ENCODE peak calls at places on chromosome 4, in six cellular contexts. One of them, this sample, is unnamed.

GRCh38 chr4:16124232-16124631 is 40.4 kb upstream of the PROM1 start:
- DNase-seq in lung microvascular endothelial cell: no peak
- DNase-seq in posterior cingulate gyrus: no peak
- DNase-seq in NCI-H187: no peak
- DNase-seq in activated CD8-positive, alpha-beta memory T cell treated with anti-CD3 and anti-CD28 coated beads, Interleukin-2, amount 50 U/mL, for 48 hours: no peak
- DNase-seq in memory B cell: no peak
- DNase-seq in this sample: no peak

GRCh38 chr4:185358514-185359433 is 37.0 kb downstream of the LRP2BP start:
- DNase-seq in lung microvascular endothelial cell: peak
- DNase-seq in posterior cingulate gyrus: no peak
- DNase-seq in NCI-H187: no peak
- DNase-seq in activated CD8-positive, alpha-beta memory T cell treated with anti-CD3 and anti-CD28 coated beads, Interleukin-2, amount 50 U/mL, for 48 hours: no peak
- DNase-seq in memory B cell: no peak
- DNase-seq in this sample: peak

GRCh38 chr4:120692964-120693363 is 229.6 kb downstream of the PRDM5 start:
- DNase-seq in lung microvascular endothelial cell: peak
- DNase-seq in posterior cingulate gyrus: no peak
- DNase-seq in NCI-H187: no peak
- DNase-seq in activated CD8-positive, alpha-beta memory T cell treated with anti-CD3 and anti-CD28 coated beads, Interleukin-2, amount 50 U/mL, for 48 hours: no peak
- DNase-seq in memory B cell: no peak
- DNase-seq in this sample: peak

GRCh38 chr4:98516042-98516440 is 142.4 kb downstream of the TSPAN5 start:
- DNase-seq in lung microvascular endothelial cell: peak
- DNase-seq in posterior cingulate gyrus: no peak
- DNase-seq in NCI-H187: no peak
- DNase-seq in activated CD8-positive, alpha-beta memory T cell treated with anti-CD3 and anti-CD28 coated beads, Interleukin-2, amount 50 U/mL, for 48 hours: no peak
- DNase-seq in memory B cell: no peak
- DNase-seq in this sample: peak

GRCh38 chr4:31089815-31090214 is 369.6 kb downstream of the PCDH7 start:
- DNase-seq in lung microvascular endothelial cell: peak
- DNase-seq in posterior cingulate gyrus: no peak
- DNase-seq in NCI-H187: no peak
- DNase-seq in activated CD8-positive, alpha-beta memory T cell treated with anti-CD3 and anti-CD28 coated beads, Interleukin-2, amount 50 U/mL, for 48 hours: no peak
- DNase-seq in memory B cell: no peak
- DNase-seq in this sample: peak

GRCh38 chr4:55381502-55381901 is 14.3 kb upstream of the TMEM165 start:
- DNase-seq in lung microvascular endothelial cell: no peak
- DNase-seq in posterior cingulate gyrus: no peak
- DNase-seq in NCI-H187: no peak
- DNase-seq in activated CD8-positive, alpha-beta memory T cell treated with anti-CD3 and anti-CD28 coated beads, Interleukin-2, amount 50 U/mL, for 48 hours: no peak
- DNase-seq in memory B cell: no peak
- DNase-seq in this sample: no peak

GRCh38 chr4:52861171-52861873 is 795 bp upstream of the RASL11B start:
- DNase-seq in lung microvascular endothelial cell: no peak
- DNase-seq in posterior cingulate gyrus: peak
- DNase-seq in NCI-H187: no peak
- DNase-seq in activated CD8-positive, alpha-beta memory T cell treated with anti-CD3 and anti-CD28 coated beads, Interleukin-2, amount 50 U/mL, for 48 hours: no peak
- DNase-seq in memory B cell: no peak
- DNase-seq in this sample: peak

GRCh38 chr4:1035510-1035909 is 24.1 kb downstream of the FGFRL1 start:
- DNase-seq in lung microvascular endothelial cell: peak
- DNase-seq in posterior cingulate gyrus: peak
- DNase-seq in NCI-H187: no peak
- DNase-seq in activated CD8-positive, alpha-beta memory T cell treated with anti-CD3 and anti-CD28 coated beads, Interleukin-2, amount 50 U/mL, for 48 hours: no peak
- DNase-seq in memory B cell: no peak
- DNase-seq in this sample: peak

GRCh38 chr4:75512336-75513211 is 1.6 kb downstream of the RCHY1 start:
- DNase-seq in lung microvascular endothelial cell: peak
- DNase-seq in posterior cingulate gyrus: no peak
- DNase-seq in NCI-H187: no peak
- DNase-seq in activated CD8-positive, alpha-beta memory T cell treated with anti-CD3 and anti-CD28 coated beads, Interleukin-2, amount 50 U/mL, for 48 hours: no peak
- DNase-seq in memory B cell: no peak
- DNase-seq in this sample: peak

GRCh38 chr4:83405844-83406816 is 49.5 kb downstream of the HELQ start:
- DNase-seq in lung microvascular endothelial cell: no peak
- DNase-seq in posterior cingulate gyrus: no peak
- DNase-seq in NCI-H187: no peak
- DNase-seq in activated CD8-positive, alpha-beta memory T cell treated with anti-CD3 and anti-CD28 coated beads, Interleukin-2, amount 50 U/mL, for 48 hours: no peak
- DNase-seq in memory B cell: no peak
- DNase-seq in this sample: no peak

GRCh38 chr4:3369781-3370660 is 71.7 kb upstream of the HGFAC start:
- DNase-seq in lung microvascular endothelial cell: peak
- DNase-seq in posterior cingulate gyrus: no peak
- DNase-seq in NCI-H187: no peak
- DNase-seq in activated CD8-positive, alpha-beta memory T cell treated with anti-CD3 and anti-CD28 coated beads, Interleukin-2, amount 50 U/mL, for 48 hours: no peak
- DNase-seq in memory B cell: no peak
- DNase-seq in this sample: peak

GRCh38 chr4:71050809-71051208 is 57.4 kb downstream of the DCK start:
- DNase-seq in lung microvascular endothelial cell: no peak
- DNase-seq in posterior cingulate gyrus: no peak
- DNase-seq in NCI-H187: no peak
- DNase-seq in activated CD8-positive, alpha-beta memory T cell treated with anti-CD3 and anti-CD28 coated beads, Interleukin-2, amount 50 U/mL, for 48 hours: no peak
- DNase-seq in memory B cell: no peak
- DNase-seq in this sample: no peak

GRCh38 chr4:119667802-119668201 is 39.2 kb upstream of the PDE5A start:
- DNase-seq in lung microvascular endothelial cell: no peak
- DNase-seq in posterior cingulate gyrus: no peak
- DNase-seq in NCI-H187: no peak
- DNase-seq in activated CD8-positive, alpha-beta memory T cell treated with anti-CD3 and anti-CD28 coated beads, Interleukin-2, amount 50 U/mL, for 48 hours: no peak
- DNase-seq in memory B cell: no peak
- DNase-seq in this sample: no peak

GRCh38 chr4:101229116-101229515 is 118.2 kb downstream of the PPP3CA start:
- DNase-seq in lung microvascular endothelial cell: no peak
- DNase-seq in posterior cingulate gyrus: no peak
- DNase-seq in NCI-H187: no peak
- DNase-seq in activated CD8-positive, alpha-beta memory T cell treated with anti-CD3 and anti-CD28 coated beads, Interleukin-2, amount 50 U/mL, for 48 hours: no peak
- DNase-seq in memory B cell: no peak
- DNase-seq in this sample: no peak

GRCh38 chr4:165359501-165359900 is 19.3 kb upstream of the CPE start:
- DNase-seq in lung microvascular endothelial cell: no peak
- DNase-seq in posterior cingulate gyrus: no peak
- DNase-seq in NCI-H187: no peak
- DNase-seq in activated CD8-positive, alpha-beta memory T cell treated with anti-CD3 and anti-CD28 coated beads, Interleukin-2, amount 50 U/mL, for 48 hours: no peak
- DNase-seq in memory B cell: no peak
- DNase-seq in this sample: no peak

GRCh38 chr4:15078682-15079642 is 76.7 kb downstream of the CPEB2 start:
- DNase-seq in lung microvascular endothelial cell: no peak
- DNase-seq in posterior cingulate gyrus: no peak
- DNase-seq in NCI-H187: no peak
- DNase-seq in activated CD8-positive, alpha-beta memory T cell treated with anti-CD3 and anti-CD28 coated beads, Interleukin-2, amount 50 U/mL, for 48 hours: no peak
- DNase-seq in memory B cell: no peak
- DNase-seq in this sample: no peak

GRCh38 chr4:182874946-182875345 is 42.2 kb downstream of the DCTD start:
- DNase-seq in lung microvascular endothelial cell: no peak
- DNase-seq in posterior cingulate gyrus: peak
- DNase-seq in NCI-H187: no peak
- DNase-seq in activated CD8-positive, alpha-beta memory T cell treated with anti-CD3 and anti-CD28 coated beads, Interleukin-2, amount 50 U/mL, for 48 hours: no peak
- DNase-seq in memory B cell: no peak
- DNase-seq in this sample: no peak

GRCh38 chr4:3065551-3065950 is 8.8 kb downstream of the HTT-AS start:
- DNase-seq in lung microvascular endothelial cell: no peak
- DNase-seq in posterior cingulate gyrus: no peak
- DNase-seq in NCI-H187: no peak
- DNase-seq in activated CD8-positive, alpha-beta memory T cell treated with anti-CD3 and anti-CD28 coated beads, Interleukin-2, amount 50 U/mL, for 48 hours: no peak
- DNase-seq in memory B cell: no peak
- DNase-seq in this sample: no peak

GRCh38 chr4:100981447-100982204 is 365.7 kb downstream of the PPP3CA start:
- DNase-seq in lung microvascular endothelial cell: no peak
- DNase-seq in posterior cingulate gyrus: no peak
- DNase-seq in NCI-H187: no peak
- DNase-seq in activated CD8-positive, alpha-beta memory T cell treated with anti-CD3 and anti-CD28 coated beads, Interleukin-2, amount 50 U/mL, for 48 hours: no peak
- DNase-seq in memory B cell: no peak
- DNase-seq in this sample: no peak

GRCh38 chr4:153257151-153257620 is 52.9 kb downstream of the TRIM2 start:
- DNase-seq in lung microvascular endothelial cell: peak
- DNase-seq in posterior cingulate gyrus: peak
- DNase-seq in NCI-H187: no peak
- DNase-seq in activated CD8-positive, alpha-beta memory T cell treated with anti-CD3 and anti-CD28 coated beads, Interleukin-2, amount 50 U/mL, for 48 hours: no peak
- DNase-seq in memory B cell: no peak
- DNase-seq in this sample: peak

GRCh38 chr4:121358473-121358872 is 22.3 kb downstream of the QRFPR start:
- DNase-seq in lung microvascular endothelial cell: peak
- DNase-seq in posterior cingulate gyrus: no peak
- DNase-seq in NCI-H187: no peak
- DNase-seq in activated CD8-positive, alpha-beta memory T cell treated with anti-CD3 and anti-CD28 coated beads, Interleukin-2, amount 50 U/mL, for 48 hours: no peak
- DNase-seq in memory B cell: no peak
- DNase-seq in this sample: no peak

GRCh38 chr4:161332696-161333095 is 831.1 kb downstream of the FSTL5 start:
- DNase-seq in lung microvascular endothelial cell: no peak
- DNase-seq in posterior cingulate gyrus: no peak
- DNase-seq in NCI-H187: no peak
- DNase-seq in activated CD8-positive, alpha-beta memory T cell treated with anti-CD3 and anti-CD28 coated beads, Interleukin-2, amount 50 U/mL, for 48 hours: no peak
- DNase-seq in memory B cell: no peak
- DNase-seq in this sample: no peak

GRCh38 chr4:99808260-99808857 is 8.3 kb upstream of the DAPP1 start:
- DNase-seq in lung microvascular endothelial cell: peak
- DNase-seq in posterior cingulate gyrus: peak
- DNase-seq in NCI-H187: no peak
- DNase-seq in activated CD8-positive, alpha-beta memory T cell treated with anti-CD3 and anti-CD28 coated beads, Interleukin-2, amount 50 U/mL, for 48 hours: peak
- DNase-seq in memory B cell: peak
- DNase-seq in this sample: peak

GRCh38 chr4:169092889-169093522 is 83.0 kb upstream of the CBR4 start:
- DNase-seq in lung microvascular endothelial cell: no peak
- DNase-seq in posterior cingulate gyrus: no peak
- DNase-seq in NCI-H187: no peak
- DNase-seq in activated CD8-positive, alpha-beta memory T cell treated with anti-CD3 and anti-CD28 coated beads, Interleukin-2, amount 50 U/mL, for 48 hours: no peak
- DNase-seq in memory B cell: no peak
- DNase-seq in this sample: no peak

GRCh38 chr4:110978761-110979160 is 355.9 kb upstream of the PITX2 start:
- DNase-seq in lung microvascular endothelial cell: no peak
- DNase-seq in posterior cingulate gyrus: no peak
- DNase-seq in NCI-H187: no peak
- DNase-seq in activated CD8-positive, alpha-beta memory T cell treated with anti-CD3 and anti-CD28 coated beads, Interleukin-2, amount 50 U/mL, for 48 hours: no peak
- DNase-seq in memory B cell: no peak
- DNase-seq in this sample: no peak

GRCh38 chr4:154560824-154561231 is 2.0 kb upstream of the FGB start:
- DNase-seq in lung microvascular endothelial cell: no peak
- DNase-seq in posterior cingulate gyrus: no peak
- DNase-seq in NCI-H187: no peak
- DNase-seq in activated CD8-positive, alpha-beta memory T cell treated with anti-CD3 and anti-CD28 coated beads, Interleukin-2, amount 50 U/mL, for 48 hours: no peak
- DNase-seq in memory B cell: no peak
- DNase-seq in this sample: no peak

GRCh38 chr4:61996943-61997342 is 796.8 kb downstream of the ADGRL3 start:
- DNase-seq in lung microvascular endothelial cell: no peak
- DNase-seq in posterior cingulate gyrus: no peak
- DNase-seq in NCI-H187: no peak
- DNase-seq in activated CD8-positive, alpha-beta memory T cell treated with anti-CD3 and anti-CD28 coated beads, Interleukin-2, amount 50 U/mL, for 48 hours: no peak
- DNase-seq in memory B cell: no peak
- DNase-seq in this sample: no peak

GRCh38 chr4:105994061-105994460 is 98.8 kb downstream of the NPNT start:
- DNase-seq in lung microvascular endothelial cell: peak
- DNase-seq in posterior cingulate gyrus: no peak
- DNase-seq in NCI-H187: no peak
- DNase-seq in activated CD8-positive, alpha-beta memory T cell treated with anti-CD3 and anti-CD28 coated beads, Interleukin-2, amount 50 U/mL, for 48 hours: no peak
- DNase-seq in memory B cell: no peak
- DNase-seq in this sample: no peak

GRCh38 chr4:122826596-122827257 is at the start of gene FGF2:
- DNase-seq in lung microvascular endothelial cell: peak
- DNase-seq in posterior cingulate gyrus: peak
- DNase-seq in NCI-H187: no peak
- DNase-seq in activated CD8-positive, alpha-beta memory T cell treated with anti-CD3 and anti-CD28 coated beads, Interleukin-2, amount 50 U/mL, for 48 hours: peak
- DNase-seq in memory B cell: peak
- DNase-seq in this sample: peak

GRCh38 chr4:141425124-141425523 is 204.4 kb downstream of the ZNF330 start:
- DNase-seq in lung microvascular endothelial cell: no peak
- DNase-seq in posterior cingulate gyrus: no peak
- DNase-seq in NCI-H187: no peak
- DNase-seq in activated CD8-positive, alpha-beta memory T cell treated with anti-CD3 and anti-CD28 coated beads, Interleukin-2, amount 50 U/mL, for 48 hours: no peak
- DNase-seq in memory B cell: no peak
- DNase-seq in this sample: no peak

GRCh38 chr4:24559889-24560288 is 24.5 kb downstream of the DHX15 start:
- DNase-seq in lung microvascular endothelial cell: peak
- DNase-seq in posterior cingulate gyrus: no peak
- DNase-seq in NCI-H187: no peak
- DNase-seq in activated CD8-positive, alpha-beta memory T cell treated with anti-CD3 and anti-CD28 coated beads, Interleukin-2, amount 50 U/mL, for 48 hours: no peak
- DNase-seq in memory B cell: no peak
- DNase-seq in this sample: no peak

GRCh38 chr4:88040707-88041106 is 33.3 kb downstream of the PKD2 start:
- DNase-seq in lung microvascular endothelial cell: no peak
- DNase-seq in posterior cingulate gyrus: no peak
- DNase-seq in NCI-H187: no peak
- DNase-seq in activated CD8-positive, alpha-beta memory T cell treated with anti-CD3 and anti-CD28 coated beads, Interleukin-2, amount 50 U/mL, for 48 hours: no peak
- DNase-seq in memory B cell: no peak
- DNase-seq in this sample: no peak

GRCh38 chr4:140090215-140090731 is 63.7 kb downstream of the MAML3 start:
- DNase-seq in lung microvascular endothelial cell: peak
- DNase-seq in posterior cingulate gyrus: no peak
- DNase-seq in NCI-H187: no peak
- DNase-seq in activated CD8-positive, alpha-beta memory T cell treated with anti-CD3 and anti-CD28 coated beads, Interleukin-2, amount 50 U/mL, for 48 hours: no peak
- DNase-seq in memory B cell: no peak
- DNase-seq in this sample: peak